ENCODE peak calls at places on chromosomes 11 and 22, in ten cellular contexts. One of them, this sample, is unnamed.

GRCh38 chr11:57643802-57644201 is 5.9 kb downstream of the YPEL4 start:
- DNase-seq in right cardiac atrium: no peak
- DNase-seq in AG04450: no peak
- DNase-seq in A673: no peak
- DNase-seq in astrocyte: no peak
- DNase-seq in stomach: no peak
- DNase-seq in GM23248: no peak
- DNase-seq in cardiac muscle cell: peak; percentile 67
- DNase-seq in mammary epithelial cell: no peak
- DNase-seq in heart right ventricle: no peak
- DNase-seq in this sample: no peak

GRCh38 chr11:72574534-72575460 is 99.4 kb downstream of the PDE2A start:
- DNase-seq in right cardiac atrium: no peak
- DNase-seq in AG04450: no peak
- DNase-seq in A673: no peak
- DNase-seq in astrocyte: no peak
- DNase-seq in stomach: no peak
- DNase-seq in GM23248: no peak
- DNase-seq in cardiac muscle cell: no peak
- DNase-seq in mammary epithelial cell: no peak
- DNase-seq in heart right ventricle: no peak
- DNase-seq in this sample: no peak

GRCh38 chr22:46330426-46330825 is 5.1 kb upstream of the TRMU start:
- DNase-seq in right cardiac atrium: no peak
- DNase-seq in AG04450: no peak
- DNase-seq in A673: no peak
- DNase-seq in astrocyte: no peak
- DNase-seq in stomach: no peak
- DNase-seq in GM23248: no peak
- DNase-seq in cardiac muscle cell: no peak
- DNase-seq in mammary epithelial cell: no peak
- DNase-seq in heart right ventricle: no peak
- DNase-seq in this sample: no peak

GRCh38 chr11:32137263-32137662 is 46.4 kb downstream of the RCN1 start:
- DNase-seq in right cardiac atrium: no peak
- DNase-seq in AG04450: peak; percentile 89
- DNase-seq in A673: peak; percentile 82
- DNase-seq in astrocyte: peak; percentile 98
- DNase-seq in stomach: no peak
- DNase-seq in GM23248: peak; percentile 96
- DNase-seq in cardiac muscle cell: peak; percentile 97
- DNase-seq in mammary epithelial cell: peak; percentile 93
- DNase-seq in heart right ventricle: no peak
- DNase-seq in this sample: peak; percentile 61

GRCh38 chr11:100902454-100903141 is 215.5 kb downstream of the ARHGAP42 start:
- DNase-seq in right cardiac atrium: peak; percentile 24
- DNase-seq in AG04450: no peak
- DNase-seq in A673: no peak
- DNase-seq in astrocyte: no peak
- DNase-seq in stomach: no peak
- DNase-seq in GM23248: no peak
- DNase-seq in cardiac muscle cell: no peak
- DNase-seq in mammary epithelial cell: no peak
- DNase-seq in heart right ventricle: no peak
- DNase-seq in this sample: no peak

GRCh38 chr22:26673485-26673884 is 16.1 kb downstream of the MIAT start:
- DNase-seq in right cardiac atrium: no peak
- DNase-seq in AG04450: no peak
- DNase-seq in A673: no peak
- DNase-seq in astrocyte: peak; percentile 41
- DNase-seq in stomach: no peak
- DNase-seq in GM23248: peak; percentile 81
- DNase-seq in cardiac muscle cell: no peak
- DNase-seq in mammary epithelial cell: peak; percentile 86
- DNase-seq in heart right ventricle: no peak
- DNase-seq in this sample: no peak

GRCh38 chr11:57566035-57566504 is 1.4 kb downstream of the UBE2L6 start:
- DNase-seq in right cardiac atrium: no peak
- DNase-seq in AG04450: no peak
- DNase-seq in A673: no peak
- DNase-seq in astrocyte: peak; percentile 35
- DNase-seq in stomach: peak; percentile 59
- DNase-seq in GM23248: peak; percentile 73
- DNase-seq in cardiac muscle cell: peak; percentile 54
- DNase-seq in mammary epithelial cell: peak; percentile 37
- DNase-seq in heart right ventricle: no peak
- DNase-seq in this sample: no peak

GRCh38 chr11:111299111-111300026 is 1.0 kb downstream of the POU2AF3 start:
- DNase-seq in right cardiac atrium: peak; percentile 87
- DNase-seq in AG04450: no peak
- DNase-seq in A673: peak; percentile 59
- DNase-seq in astrocyte: peak; percentile 27
- DNase-seq in stomach: peak; percentile 92
- DNase-seq in GM23248: peak; percentile 71
- DNase-seq in cardiac muscle cell: peak; percentile 48
- DNase-seq in mammary epithelial cell: peak; percentile 17
- DNase-seq in heart right ventricle: peak; percentile 67
- DNase-seq in this sample: no peak

GRCh38 chr11:32310218-32310601 is 125.1 kb downstream of the WT1 start:
- DNase-seq in right cardiac atrium: peak; percentile 22
- DNase-seq in AG04450: no peak
- DNase-seq in A673: no peak
- DNase-seq in astrocyte: no peak
- DNase-seq in stomach: peak; percentile 57
- DNase-seq in GM23248: no peak
- DNase-seq in cardiac muscle cell: peak; percentile 34
- DNase-seq in mammary epithelial cell: no peak
- DNase-seq in heart right ventricle: no peak
- DNase-seq in this sample: no peak

GRCh38 chr11:96008161-96008560 is 84.3 kb upstream of the MTMR2 start:
- DNase-seq in right cardiac atrium: no peak
- DNase-seq in AG04450: peak; percentile 84
- DNase-seq in A673: no peak
- DNase-seq in astrocyte: peak; percentile 54
- DNase-seq in stomach: no peak
- DNase-seq in GM23248: no peak
- DNase-seq in cardiac muscle cell: no peak
- DNase-seq in mammary epithelial cell: no peak
- DNase-seq in heart right ventricle: no peak
- DNase-seq in this sample: no peak

GRCh38 chr11:2310073-2310785 is 8.4 kb downstream of the TSPAN32 start:
- DNase-seq in right cardiac atrium: no peak
- DNase-seq in AG04450: no peak
- DNase-seq in A673: no peak
- DNase-seq in astrocyte: no peak
- DNase-seq in stomach: no peak
- DNase-seq in GM23248: no peak
- DNase-seq in cardiac muscle cell: no peak
- DNase-seq in mammary epithelial cell: no peak
- DNase-seq in heart right ventricle: no peak
- DNase-seq in this sample: no peak

GRCh38 chr11:7905961-7906429 is 25.1 kb downstream of the OR10A6 start:
- DNase-seq in right cardiac atrium: no peak
- DNase-seq in AG04450: no peak
- DNase-seq in A673: no peak
- DNase-seq in astrocyte: no peak
- DNase-seq in stomach: peak; percentile 40
- DNase-seq in GM23248: peak; percentile 30
- DNase-seq in cardiac muscle cell: no peak
- DNase-seq in mammary epithelial cell: peak; percentile 73
- DNase-seq in heart right ventricle: no peak
- DNase-seq in this sample: no peak

GRCh38 chr11:75633409-75634011 is 35.3 kb downstream of the MAP6 start:
- DNase-seq in right cardiac atrium: no peak
- DNase-seq in AG04450: no peak
- DNase-seq in A673: no peak
- DNase-seq in astrocyte: no peak
- DNase-seq in stomach: no peak
- DNase-seq in GM23248: no peak
- DNase-seq in cardiac muscle cell: no peak
- DNase-seq in mammary epithelial cell: no peak
- DNase-seq in heart right ventricle: no peak
- DNase-seq in this sample: no peak

GRCh38 chr11:10382518-10382917 is 72.5 kb upstream of the AMPD3 start:
- DNase-seq in right cardiac atrium: no peak
- DNase-seq in AG04450: no peak
- DNase-seq in A673: peak; percentile 59
- DNase-seq in astrocyte: no peak
- DNase-seq in stomach: no peak
- DNase-seq in GM23248: peak; percentile 63
- DNase-seq in cardiac muscle cell: no peak
- DNase-seq in mammary epithelial cell: no peak
- DNase-seq in heart right ventricle: no peak
- DNase-seq in this sample: no peak

GRCh38 chr11:134524201-134524600 is 112.2 kb upstream of the B3GAT1 start:
- DNase-seq in right cardiac atrium: no peak
- DNase-seq in AG04450: no peak
- DNase-seq in A673: no peak
- DNase-seq in astrocyte: no peak
- DNase-seq in stomach: no peak
- DNase-seq in GM23248: no peak
- DNase-seq in cardiac muscle cell: no peak
- DNase-seq in mammary epithelial cell: no peak
- DNase-seq in heart right ventricle: no peak
- DNase-seq in this sample: no peak

GRCh38 chr22:43424865-43425630 is 13.2 kb downstream of the MPPED1 start:
- DNase-seq in right cardiac atrium: no peak
- DNase-seq in AG04450: no peak
- DNase-seq in A673: no peak
- DNase-seq in astrocyte: no peak
- DNase-seq in stomach: no peak
- DNase-seq in GM23248: no peak
- DNase-seq in cardiac muscle cell: no peak
- DNase-seq in mammary epithelial cell: no peak
- DNase-seq in heart right ventricle: no peak
- DNase-seq in this sample: no peak
- H3K27me3 ChIP-seq in right cardiac atrium: no peaks in the 10 kb centered on the region
- H3K27me3 ChIP-seq in AG04450: peaks cover 19% of the 10 kb centered on the region
- H3K27me3 ChIP-seq in A673: peaks cover 8% of the 10 kb centered on the region
- H3K27me3 ChIP-seq in astrocyte: no peaks in the 10 kb centered on the region
- H3K27me3 ChIP-seq in stomach: peaks cover 88% of the 10 kb centered on the region
- H3K27me3 ChIP-seq in GM23248: peaks cover 19% of the 10 kb centered on the region
- H3K27me3 ChIP-seq in cardiac muscle cell: no peaks in the 10 kb centered on the region
- H3K27me3 ChIP-seq in mammary epithelial cell: peaks cover 6% of the 10 kb centered on the region
- H3K27me3 ChIP-seq in heart right ventricle: peaks cover 90% of the 10 kb centered on the region
- H3K27me3 ChIP-seq in this sample: peaks cover 30% of the 10 kb centered on the region

GRCh38 chr11:82683029-82683428 is 50.6 kb downstream of the FAM181B start:
- DNase-seq in right cardiac atrium: no peak
- DNase-seq in AG04450: no peak
- DNase-seq in A673: no peak
- DNase-seq in astrocyte: no peak
- DNase-seq in stomach: no peak
- DNase-seq in GM23248: no peak
- DNase-seq in cardiac muscle cell: no peak
- DNase-seq in mammary epithelial cell: no peak
- DNase-seq in heart right ventricle: no peak
- DNase-seq in this sample: peak; percentile 12

GRCh38 chr11:82682003-82682751 is 51.5 kb downstream of the FAM181B start:
- DNase-seq in right cardiac atrium: no peak
- DNase-seq in AG04450: peak; percentile 24
- DNase-seq in A673: peak; percentile 90
- DNase-seq in astrocyte: peak; percentile 54
- DNase-seq in stomach: no peak
- DNase-seq in GM23248: peak; percentile 69
- DNase-seq in cardiac muscle cell: peak; percentile 83
- DNase-seq in mammary epithelial cell: peak; percentile 62
- DNase-seq in heart right ventricle: no peak
- DNase-seq in this sample: peak; percentile 27

GRCh38 chr11:82680252-82680651 is 53.4 kb downstream of the FAM181B start:
- DNase-seq in right cardiac atrium: no peak
- DNase-seq in AG04450: no peak
- DNase-seq in A673: peak; percentile 17
- DNase-seq in astrocyte: no peak
- DNase-seq in stomach: no peak
- DNase-seq in GM23248: no peak
- DNase-seq in cardiac muscle cell: no peak
- DNase-seq in mammary epithelial cell: peak; percentile 54
- DNase-seq in heart right ventricle: no peak
- DNase-seq in this sample: no peak

DNA sequence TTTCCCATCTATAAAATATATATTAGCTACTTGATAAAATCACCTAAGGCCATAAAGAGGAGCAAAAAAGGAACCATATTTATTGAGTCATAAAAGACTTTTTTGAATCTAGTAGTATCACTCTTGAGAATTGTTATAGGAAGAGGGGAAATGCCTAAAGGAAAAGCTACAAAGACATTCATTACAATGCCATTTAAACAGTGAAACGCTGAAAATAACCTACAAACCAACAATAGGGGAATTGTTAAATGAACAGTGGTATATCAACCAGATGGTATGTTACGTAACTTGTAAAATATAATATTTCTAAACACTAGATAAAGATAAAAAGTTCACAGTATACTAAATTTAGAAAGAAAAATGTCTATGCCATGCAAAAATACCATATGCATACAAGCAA is 47.5 kb downstream of the FAM181B start:
- DNase-seq in right cardiac atrium: no peak
- DNase-seq in AG04450: no peak
- DNase-seq in A673: no peak
- DNase-seq in astrocyte: no peak
- DNase-seq in stomach: no peak
- DNase-seq in GM23248: no peak
- DNase-seq in cardiac muscle cell: no peak
- DNase-seq in mammary epithelial cell: no peak
- DNase-seq in heart right ventricle: no peak
- DNase-seq in this sample: no peak
- H3K4me3 ChIP-seq in right cardiac atrium: no peak overlapping the region
- H3K4me3 ChIP-seq in AG04450: no peak overlapping the region
- H3K4me3 ChIP-seq in A673: no peak overlapping the region
- H3K4me3 ChIP-seq in astrocyte: no peak overlapping the region
- H3K4me3 ChIP-seq in stomach: no peak overlapping the region
- H3K4me3 ChIP-seq in GM23248: no peak overlapping the region
- H3K4me3 ChIP-seq in cardiac muscle cell: no peak overlapping the region
- H3K4me3 ChIP-seq in mammary epithelial cell: no peak overlapping the region
- H3K4me3 ChIP-seq in heart right ventricle: no peak overlapping the region
- H3K4me3 ChIP-seq in this sample: no peak overlapping the region

DNA sequence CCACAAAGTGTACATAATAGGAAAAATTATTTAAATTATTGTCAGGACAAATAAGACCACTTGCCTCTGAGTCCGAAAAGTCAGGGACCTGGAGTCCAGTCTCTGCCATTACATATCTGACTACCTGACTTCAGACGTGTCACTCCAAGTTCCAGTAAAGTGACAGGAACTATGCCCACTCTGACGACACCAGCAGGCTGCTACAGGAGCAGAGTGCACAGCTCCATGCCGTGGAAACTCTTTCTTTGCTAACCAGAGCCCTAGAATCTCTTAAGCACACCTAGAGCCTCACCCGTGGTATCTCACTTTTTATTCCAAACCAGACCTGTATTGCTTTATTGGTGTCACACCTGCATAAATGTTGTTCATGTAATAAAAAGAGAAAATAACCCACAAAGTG is 93.7 kb downstream of the PLEKHA7 start:
- DNase-seq in right cardiac atrium: no peak
- DNase-seq in AG04450: no peak
- DNase-seq in A673: no peak
- DNase-seq in astrocyte: no peak
- DNase-seq in stomach: no peak
- DNase-seq in GM23248: no peak
- DNase-seq in cardiac muscle cell: no peak
- DNase-seq in mammary epithelial cell: no peak
- DNase-seq in heart right ventricle: no peak
- DNase-seq in this sample: no peak
- H3K27me3 ChIP-seq in right cardiac atrium: no peaks in the 10 kb centered on the region
- H3K27me3 ChIP-seq in AG04450: peaks cover 31% of the 10 kb centered on the region
- H3K27me3 ChIP-seq in A673: peaks cover 31% of the 10 kb centered on the region
- H3K27me3 ChIP-seq in astrocyte: peaks cover 27% of the 10 kb centered on the region
- H3K27me3 ChIP-seq in stomach: peaks cover 17% of the 10 kb centered on the region
- H3K27me3 ChIP-seq in GM23248: peaks cover 51% of the 10 kb centered on the region
- H3K27me3 ChIP-seq in cardiac muscle cell: peaks cover 4% of the 10 kb centered on the region
- H3K27me3 ChIP-seq in mammary epithelial cell: no peaks in the 10 kb centered on the region
- H3K27me3 ChIP-seq in heart right ventricle: peaks cover 15% of the 10 kb centered on the region
- H3K27me3 ChIP-seq in this sample: peaks cover 22% of the 10 kb centered on the region

GRCh38 chr11:17389957-17390649 is 1.6 kb upstream of the KCNJ11 start:
- DNase-seq in right cardiac atrium: no peak
- DNase-seq in AG04450: no peak
- DNase-seq in A673: no peak
- DNase-seq in astrocyte: no peak
- DNase-seq in stomach: no peak
- DNase-seq in GM23248: no peak
- DNase-seq in cardiac muscle cell: no peak
- DNase-seq in mammary epithelial cell: no peak
- DNase-seq in heart right ventricle: no peak
- DNase-seq in this sample: no peak
- H3K4me3 ChIP-seq in right cardiac atrium: no peak overlapping the region
- H3K4me3 ChIP-seq in AG04450: no peak overlapping the region
- H3K4me3 ChIP-seq in A673: no peak overlapping the region
- H3K4me3 ChIP-seq in astrocyte: no peak overlapping the region
- H3K4me3 ChIP-seq in stomach: no peak overlapping the region
- H3K4me3 ChIP-seq in GM23248: no peak overlapping the region
- H3K4me3 ChIP-seq in cardiac muscle cell: peak overlapping the region; percentile 63
- H3K4me3 ChIP-seq in mammary epithelial cell: no peak overlapping the region
- H3K4me3 ChIP-seq in heart right ventricle: peak overlapping the region; percentile 56
- H3K4me3 ChIP-seq in this sample: peak overlapping the region; percentile 74